ENCODE peak calls at places on chromosome 9, in four cellular contexts. One of them, this sample, is unnamed.

GRCh38 chr9:25613709-25614108 is 64.5 kb downstream of the TUSC1 start:
- DNase-seq in neural crest cell: no peak
- DNase-seq in left ventricle myocardium superior: no peak
- DNase-seq in tibial artery: no peak
- DNase-seq in this sample: no peak

GRCh38 chr9:86494644-86495081 is 140.5 kb upstream of the TUT7 start:
- DNase-seq in left ventricle myocardium superior: no peak
- DNase-seq in tibial artery: no peak
- DNase-seq in neural crest cell: no peak
- DNase-seq in this sample: no peak

GRCh38 chr9:76704601-76705204 is 59.5 kb upstream of the PCA3 start:
- DNase-seq in tibial artery: no peak
- DNase-seq in neural crest cell: peak; percentile 17
- DNase-seq in left ventricle myocardium superior: no peak
- DNase-seq in this sample: no peak

GRCh38 chr9:76912631-76913275 is 6.8 kb upstream of the PRUNE2 start:
- DNase-seq in neural crest cell: no peak
- DNase-seq in tibial artery: no peak
- DNase-seq in left ventricle myocardium superior: no peak
- DNase-seq in this sample: no peak

GRCh38 chr9:91424403-91425176 is 958 bp upstream of the NFIL3 start:
- DNase-seq in tibial artery: peak; percentile 97
- DNase-seq in neural crest cell: peak; percentile 30
- DNase-seq in left ventricle myocardium superior: peak; percentile 90
- DNase-seq in this sample: peak; percentile 96

GRCh38 chr9:133839822-133840329 is 101.7 kb upstream of the SARDH start:
- DNase-seq in tibial artery: no peak
- DNase-seq in neural crest cell: no peak
- DNase-seq in left ventricle myocardium superior: peak; percentile 60
- DNase-seq in this sample: no peak

GRCh38 chr9:127803507-127804352 is 1.0 kb downstream of the FPGS start:
- DNase-seq in tibial artery: peak; percentile 79
- DNase-seq in left ventricle myocardium superior: no peak
- DNase-seq in neural crest cell: no peak
- DNase-seq in this sample: no peak

GRCh38 chr9:120480707-120481106 is 99.3 kb downstream of the CDK5RAP2 start:
- DNase-seq in neural crest cell: no peak
- DNase-seq in tibial artery: no peak
- DNase-seq in left ventricle myocardium superior: no peak
- DNase-seq in this sample: no peak

GRCh38 chr9:15211160-15211993 is 95.6 kb downstream of the TTC39B start:
- DNase-seq in left ventricle myocardium superior: no peak
- DNase-seq in neural crest cell: peak; percentile 80
- DNase-seq in tibial artery: peak; percentile 76
- DNase-seq in this sample: no peak

GRCh38 chr9:128203024-128203841 is at the start of gene DNM1:
- DNase-seq in tibial artery: peak; percentile 72
- DNase-seq in left ventricle myocardium superior: peak; percentile 83
- DNase-seq in neural crest cell: peak; percentile 66
- DNase-seq in this sample: no peak

GRCh38 chr9:124000161-124000783 is 11.3 kb upstream of the LHX2 start:
- DNase-seq in neural crest cell: no peak
- DNase-seq in tibial artery: peak; percentile 56
- DNase-seq in left ventricle myocardium superior: no peak
- DNase-seq in this sample: no peak

GRCh38 chr9:36632892-36633291 is 60.2 kb downstream of the MELK start:
- DNase-seq in tibial artery: no peak
- DNase-seq in left ventricle myocardium superior: no peak
- DNase-seq in neural crest cell: no peak
- DNase-seq in this sample: no peak

GRCh38 chr9:113299800-113300292 is 3.3 kb downstream of the RNF183 start:
- DNase-seq in tibial artery: no peak
- DNase-seq in left ventricle myocardium superior: no peak
- DNase-seq in neural crest cell: no peak
- DNase-seq in this sample: no peak

GRCh38 chr9:5392285-5392684 is 45.4 kb downstream of the PLGRKT start:
- DNase-seq in tibial artery: no peak
- DNase-seq in left ventricle myocardium superior: no peak
- DNase-seq in neural crest cell: no peak
- DNase-seq in this sample: no peak

GRCh38 chr9:96245399-96245798 is 56.6 kb downstream of the HSD17B3 start:
- DNase-seq in left ventricle myocardium superior: no peak
- DNase-seq in neural crest cell: peak; percentile 19
- DNase-seq in tibial artery: no peak
- DNase-seq in this sample: no peak

GRCh38 chr9:93082841-93083411 is 13.1 kb upstream of the CARD19 start:
- DNase-seq in left ventricle myocardium superior: no peak
- DNase-seq in neural crest cell: no peak
- DNase-seq in tibial artery: peak; percentile 48
- DNase-seq in this sample: peak; percentile 50

GRCh38 chr9:35791321-35791921 is at the start of gene NPR2:
- DNase-seq in tibial artery: peak; percentile 78
- DNase-seq in left ventricle myocardium superior: peak; percentile 79
- DNase-seq in neural crest cell: peak; percentile 23
- DNase-seq in this sample: peak; percentile 71

GRCh38 chr9:132274861-132275260 is 79.9 kb downstream of the SETX start:
- DNase-seq in tibial artery: no peak
- DNase-seq in left ventricle myocardium superior: no peak
- DNase-seq in neural crest cell: no peak
- DNase-seq in this sample: no peak

GRCh38 chr9:126773004-126773607 is 31.7 kb upstream of the ZBTB43 start:
- DNase-seq in neural crest cell: no peak
- DNase-seq in left ventricle myocardium superior: peak; percentile 35
- DNase-seq in tibial artery: no peak
- DNase-seq in this sample: no peak

GRCh38 chr9:81225586-81225985 is 463.8 kb downstream of the TLE1 start:
- DNase-seq in neural crest cell: no peak
- DNase-seq in left ventricle myocardium superior: no peak
- DNase-seq in tibial artery: no peak
- DNase-seq in this sample: no peak

GRCh38 chr9:122206118-122207046 is 22.4 kb downstream of the LHX6 start:
- DNase-seq in tibial artery: no peak
- DNase-seq in left ventricle myocardium superior: no peak
- DNase-seq in neural crest cell: no peak
- DNase-seq in this sample: no peak

GRCh38 chr9:136978073-136978864 is 965 bp downstream of the PTGDS start:
- DNase-seq in neural crest cell: peak; percentile 64
- DNase-seq in left ventricle myocardium superior: peak; percentile 91
- DNase-seq in tibial artery: peak; percentile 77
- DNase-seq in this sample: peak; percentile 85

GRCh38 chr9:93600504-93600903 is 24.1 kb downstream of the PHF2 start:
- DNase-seq in left ventricle myocardium superior: no peak
- DNase-seq in tibial artery: peak; percentile 45
- DNase-seq in neural crest cell: no peak
- DNase-seq in this sample: peak; percentile 70

GRCh38 chr9:95506438-95506691 is 10.4 kb downstream of the PTCH1 start:
- DNase-seq in tibial artery: peak; percentile 78
- DNase-seq in neural crest cell: no peak
- DNase-seq in left ventricle myocardium superior: no peak
- DNase-seq in this sample: no peak

GRCh38 chr9:137454145-137454505 is 5.0 kb downstream of the NSMF start:
- DNase-seq in left ventricle myocardium superior: peak; percentile 67
- DNase-seq in tibial artery: peak; percentile 84
- DNase-seq in neural crest cell: peak; percentile 47
- DNase-seq in this sample: peak; percentile 92